ENCODE peak calls at places on chromosomes 5 and 9, in five cellular contexts. B is neuronal stem cell; I is PC-3; V is heart left ventricle; Q is CD8-positive, alpha-beta T cell. Z is an unnamed sample.

GRCh38 chr9:114184866-114185265 is 29.5 kb downstream of the COL27A1 start:
- DNase-seq in B (no peak), Q (no peak), V (peak; percentile 9), I (no peak), Z (no peak)

GRCh38 chr5:39238366-39239105 is 19.2 kb upstream of the FYB1 start:
- DNase-seq in V (no peak), I (no peak), B (no peak), Q (no peak), Z (no peak)

GRCh38 chr9:95055337-95055850 is 262.1 kb downstream of the FANCC start:
- DNase-seq in I (no peak), V (no peak), Q (no peak), B (no peak), Z (no peak)

GRCh38 chr5:4584982-4585381 is 555.1 kb upstream of the ADAMTS16 start:
- DNase-seq in B (no peak), I (peak; percentile 59), Q (no peak), V (no peak), Z (no peak)

GRCh38 chr5:7754997-7755596 is 95.8 kb downstream of the CFAP90 start:
- DNase-seq in V (no peak), I (peak; percentile 78), Q (no peak), B (peak; percentile 55), Z (peak; percentile 76)

GRCh38 chr9:109886617-109887016 is 106.6 kb downstream of the PALM2AKAP2 start:
- DNase-seq in I (peak; percentile 54), V (no peak), B (no peak), Q (no peak), Z (no peak)

GRCh38 chr5:73272351-73272750 is 99.4 kb downstream of the TMEM174 start:
- DNase-seq in I (no peak), Q (no peak), B (no peak), V (no peak), Z (no peak)

GRCh38 chr5:82417776-82418607 is 139.8 kb upstream of the RPS23 start:
- DNase-seq in V (no peak), I (no peak), Q (no peak), B (no peak), Z (no peak)

GRCh38 chr5:119527346-119527745 is 75.0 kb downstream of the HSD17B4 start:
- DNase-seq in I (peak; percentile 77), V (no peak), B (no peak), Q (no peak), Z (no peak)

GRCh38 chr9:87498816-87499454 is 1.3 kb downstream of the DAPK1 start:
- DNase-seq in I (no peak), B (peak; percentile 9), V (no peak), Q (no peak), Z (peak; percentile 29)

GRCh38 chr5:122403256-122403655 is 91.2 kb downstream of the SNCAIP start:
- DNase-seq in V (no peak), Q (no peak), B (no peak), I (no peak), Z (no peak)

GRCh38 chr5:160931283-160931682 is 79.3 kb upstream of the ATP10B start:
- DNase-seq in B (no peak), I (no peak), V (no peak), Q (no peak), Z (no peak)

GRCh38 chr5:135188233-135188909 is 154.3 kb upstream of the PITX1 start:
- DNase-seq in I (no peak), Q (no peak), V (no peak), B (no peak), Z (no peak)

GRCh38 chr5:29942089-29942488 is 1251.4 kb upstream of the CDH6 start:
- DNase-seq in Q (no peak), B (no peak), V (no peak), I (peak; percentile 53), Z (no peak)

GRCh38 chr5:74616236-74617146 is 24.0 kb downstream of the ENC1 start:
- DNase-seq in B (no peak), V (no peak), Q (no peak), I (no peak), Z (peak; percentile 56)

GRCh38 chr5:122673343-122673742 is 101.5 kb upstream of the SNX2 start:
- DNase-seq in V (peak; percentile 50), B (no peak), Q (no peak), I (no peak), Z (no peak)

GRCh38 chr9:123724211-123724831 is 205.6 kb downstream of the DENND1A start:
- DNase-seq in V (no peak), I (no peak), B (no peak), Q (no peak), Z (no peak)

DNA sequence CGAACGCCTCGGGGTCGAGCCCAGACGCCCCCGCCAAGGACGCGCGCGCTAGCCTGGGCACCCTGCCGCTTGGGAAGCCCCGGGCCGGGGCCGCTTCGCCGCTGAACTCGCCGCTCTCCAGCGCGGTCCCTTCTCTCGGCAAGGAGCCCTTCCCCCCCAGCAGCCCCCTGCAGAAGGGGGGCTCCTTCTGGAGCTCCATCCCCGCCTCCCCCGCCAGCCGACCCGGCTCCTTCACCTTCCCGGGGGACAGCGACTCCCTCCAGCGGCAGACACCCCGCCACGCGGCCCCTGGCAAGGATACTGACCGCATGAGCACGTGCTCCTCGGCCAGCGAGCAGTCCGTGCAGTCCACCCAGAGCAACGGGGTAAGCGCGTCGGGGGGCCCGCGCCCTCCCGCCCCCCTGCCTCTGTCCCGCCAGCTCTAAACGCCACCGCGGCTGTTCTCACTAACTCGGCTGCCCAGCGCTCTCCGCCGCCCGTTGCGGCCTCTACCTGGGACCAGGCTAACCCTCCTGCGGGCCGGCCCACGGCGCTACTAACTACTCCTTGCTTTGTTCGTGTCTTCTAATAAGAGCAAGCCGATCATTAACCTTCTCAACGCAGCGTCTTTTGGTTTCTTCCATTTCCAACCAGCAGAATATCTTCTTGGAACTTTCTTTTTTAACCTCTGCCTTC is 93.6 kb upstream of the OTULINL start:
- DNase-seq in I (no peak), B (no peak), V (no peak), Q (no peak), Z (no peak)
- H3K36me3 ChIP-seq in I (peaks cover 73% of the 10 kb centered on the region), B (peaks cover 47% of the 10 kb centered on the region), V (peaks cover 28% of the 10 kb centered on the region), Q (no peaks in the 10 kb centered on the region), Z (peaks cover 88% of the 10 kb centered on the region)

GRCh38 chr9:136196465-136197371 is 8.2 kb downstream of the LHX3 start:
- DNase-seq in I (peak; percentile 7), Q (no peak), V (no peak), B (no peak), Z (no peak)
- H3K4me3 ChIP-seq in I (no peak overlapping the region), Q (no peak overlapping the region), V (no peak overlapping the region), B (no peak overlapping the region), Z (no peak overlapping the region)

GRCh38 chr9:126564128-126564527 is 49.6 kb upstream of the LMX1B start:
- DNase-seq in V (no peak), Q (no peak), I (no peak), B (no peak), Z (peak; percentile 72)
- H3K27me3 ChIP-seq in V (peaks cover 5% of the 10 kb centered on the region), Q (no peaks in the 10 kb centered on the region), I (peaks cover 30% of the 10 kb centered on the region), B (peaks cover 2% of the 10 kb centered on the region), Z (no peaks in the 10 kb centered on the region)

DNA sequence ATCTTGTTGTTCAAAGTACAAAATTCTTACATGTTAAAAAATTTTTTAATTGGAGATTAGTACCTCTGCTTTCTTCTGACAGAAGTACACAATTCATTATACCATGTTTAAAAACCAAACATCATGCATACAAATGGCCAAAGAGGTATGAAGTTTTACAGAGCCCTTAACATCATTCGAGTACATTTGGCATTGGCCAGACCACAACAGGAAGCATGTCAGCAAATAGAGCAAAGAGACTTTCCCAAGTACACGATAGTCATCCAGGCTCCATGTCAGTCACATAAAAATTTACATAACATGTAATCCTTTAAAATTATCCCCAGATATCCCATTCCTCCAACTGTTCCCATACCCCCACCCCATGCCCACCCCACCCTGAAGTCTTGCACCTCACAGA is 22.5 kb downstream of the HMGCS1 start:
- DNase-seq in V (no peak), I (peak; percentile 42), B (no peak), Q (no peak), Z (no peak)
- H3K36me3 ChIP-seq in V (peaks cover 17% of the 10 kb centered on the region), I (peaks cover 73% of the 10 kb centered on the region), B (peaks cover 41% of the 10 kb centered on the region), Q (peaks cover 19% of the 10 kb centered on the region), Z (peaks cover 72% of the 10 kb centered on the region)

DNA sequence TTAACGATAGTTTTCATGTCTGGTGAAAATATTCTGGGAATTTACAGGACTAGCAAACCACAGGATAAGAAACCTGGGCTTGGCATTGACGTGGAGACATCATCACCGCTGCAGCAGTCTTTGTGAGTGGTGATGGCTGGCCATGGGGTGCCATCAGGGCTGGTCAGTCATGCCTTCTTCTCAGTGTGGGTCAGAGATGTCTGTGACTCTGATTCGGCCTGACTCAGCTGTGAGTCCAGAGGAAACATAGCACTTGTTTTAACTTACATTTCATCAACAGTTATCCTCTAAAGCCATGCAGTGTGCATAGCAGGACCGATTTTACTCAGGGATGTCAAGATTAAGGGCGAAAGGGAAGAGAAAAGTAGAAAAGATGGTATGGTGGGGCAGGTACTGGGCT is 33.2 kb upstream of the CYFIP2 start:
- DNase-seq in Q (no peak), V (no peak), B (no peak), I (no peak), Z (no peak)
- H3K4me3 ChIP-seq in Q (no peak overlapping the region), V (no peak overlapping the region), B (no peak overlapping the region), I (no peak overlapping the region), Z (no peak overlapping the region)

DNA sequence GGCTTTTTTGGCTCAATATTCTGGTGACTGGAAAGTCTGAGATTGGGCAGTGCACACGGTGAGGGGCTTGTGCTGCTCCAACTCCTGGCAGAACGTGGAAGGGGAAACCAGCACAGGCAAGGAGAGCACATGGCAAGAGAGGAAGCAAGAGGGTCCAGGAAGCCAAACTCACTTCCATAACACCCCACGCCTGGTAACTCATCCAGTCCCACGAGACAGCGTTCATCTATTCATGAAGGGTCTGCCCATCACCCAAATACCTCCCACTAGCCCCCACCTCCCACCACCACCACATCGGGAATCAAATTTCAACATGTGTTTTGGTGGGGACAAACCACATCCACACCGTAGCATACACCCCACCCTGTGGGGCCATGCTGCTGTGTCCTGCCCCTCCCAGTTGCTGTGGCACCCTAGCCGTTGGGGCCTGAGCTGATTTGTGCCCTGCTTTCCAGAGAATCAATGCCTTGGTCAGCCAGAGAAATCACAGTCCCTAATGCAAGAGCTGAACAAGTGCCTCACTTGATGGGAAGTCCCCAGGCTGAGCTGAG is 27.3 kb downstream of the PROP1 start:
- DNase-seq in V (no peak), Q (no peak), I (no peak), B (no peak), Z (no peak)
- H3K27me3 ChIP-seq in V (no peaks in the 10 kb centered on the region), Q (no peaks in the 10 kb centered on the region), I (no peaks in the 10 kb centered on the region), B (no peaks in the 10 kb centered on the region), Z (peaks cover 31% of the 10 kb centered on the region)

GRCh38 chr9:137265496-137266161 is 10.5 kb downstream of the NELFB start:
- DNase-seq in V (no peak), Q (no peak), B (no peak), I (no peak), Z (peak; percentile 9)

GRCh38 chr9:137267933-137268355 is 9.6 kb upstream of the TOR4A start:
- DNase-seq in B (no peak), V (no peak), I (no peak), Q (no peak), Z (no peak)

GRCh38 chr9:137264067-137264466 is 8.9 kb downstream of the NELFB start:
- DNase-seq in Q (no peak), V (no peak), I (no peak), B (no peak), Z (no peak)

GRCh38 chr9:137266589-137267453 is 10.7 kb upstream of the TOR4A start:
- DNase-seq in Q (no peak), B (no peak), V (peak; percentile 26), I (no peak), Z (no peak)

GRCh38 chr9:137266162-137266527 is 11.0 kb downstream of the NELFB start:
- DNase-seq in V (peak; percentile 33), B (no peak), I (no peak), Q (no peak), Z (peak; percentile 32)
- H3K36me3 ChIP-seq in V (peaks cover 5% of the 10 kb centered on the region), B (peaks cover 35% of the 10 kb centered on the region), I (peaks cover 6% of the 10 kb centered on the region), Q (peaks cover 10% of the 10 kb centered on the region), Z (peaks cover 44% of the 10 kb centered on the region)

GRCh38 chr9:16030513-16031185 is 477.8 kb downstream of the CCDC171 start:
- DNase-seq in B (no peak), I (peak; percentile 93), Q (no peak), V (no peak), Z (no peak)
- H3K4me3 ChIP-seq in B (no peak overlapping the region), I (no peak overlapping the region), Q (no peak overlapping the region), V (no peak overlapping the region), Z (no peak overlapping the region)

Z was measured in BE2C.